ENCODE peak calls at places on chromosomes 16 and 17, in six cellular contexts. J is activated T-helper 9 cell treated with anti-CD3 and anti-CD28 coated beads, Interleukin-2, amount 50 U/mL, for 16 hours; U is NCI-H510A; Z is tibial nerve; E is stimulated activated CD4-positive, alpha-beta T cell treated with anti-CD3 and anti-CD28 coated beads, Interleukin-12 subunit alpha, Interleukin-12 subunit beta, amount 100 ng/mL, for 4 hours; B is iPS-NIHi11. M is an unnamed sample.

GRCh38 chr17:63911041-63911635 is at the start of gene CSHL1:
- DNase-seq in Z (no peak), J (no peak), E (no peak), U (no peak), B (no peak), M (no peak)

GRCh38 chr17:68035523-68036303 is at the start of gene KPNA2:
- DNase-seq in Z (peak), U (peak), E (peak), J (peak), B (peak), M (peak)

GRCh38 chr17:8482546-8482945 is 46.9 kb downstream of the NDEL1 start:
- DNase-seq in B (no peak), E (no peak), Z (no peak), U (no peak), J (no peak), M (no peak)

GRCh38 chr16:82715833-82716232 is 89.1 kb downstream of the CDH13 start:
- DNase-seq in J (no peak), Z (no peak), U (no peak), B (no peak), E (no peak), M (no peak)

GRCh38 chr16:89711601-89712475 is 8.9 kb downstream of the VPS9D1 start:
- DNase-seq in E (peak), U (no peak), Z (no peak), J (peak), B (peak), M (no peak)

GRCh38 chr16:85781685-85782370 is 17.5 kb downstream of the EMC8 start:
- DNase-seq in J (no peak), Z (no peak), E (no peak), B (peak), U (no peak), M (no peak)

GRCh38 chr17:79945591-79946255 is 89.9 kb downstream of the TBC1D16 start:
- DNase-seq in B (no peak), E (no peak), J (no peak), Z (no peak), U (no peak), M (no peak)

GRCh38 chr16:89201467-89202377 is 1.4 kb upstream of the SLC22A31 start:
- DNase-seq in U (peak), E (peak), Z (no peak), J (peak), B (peak), M (no peak)

GRCh38 chr17:30555942-30556341 is 78.7 kb downstream of the GOSR1 start:
- DNase-seq in Z (no peak), B (no peak), U (no peak), J (no peak), E (no peak), M (no peak)

GRCh38 chr17:64187093-64187895 is 57.4 kb upstream of the ERN1 start:
- DNase-seq in E (no peak), B (no peak), U (no peak), J (no peak), Z (no peak), M (no peak)

M was measured in esophagus squamous epithelium.